ENCODE peak calls at places on chromosomes 12 and 14, in ten cellular contexts. One of them, this sample, is unnamed. For H3K9me3, the result is how much of the 10 kb centered on the place peaks cover.

GRCh38 chr14:39398382-39398781 is 33.9 kb downstream of the FBXO33 start:
- DNase-seq in CD8-positive, alpha-beta memory T cell: no peak
- DNase-seq in neuronal stem cell: no peak
- DNase-seq in body of pancreas: no peak
- DNase-seq in RWPE2: no peak
- DNase-seq in Peyer's patch: no peak
- DNase-seq in CD8-positive, alpha-beta T cell: no peak
- DNase-seq in lung: no peak
- DNase-seq in upper lobe of right lung: no peak
- DNase-seq in endothelial cell of umbilical vein: no peak
- DNase-seq in this sample: no peak

GRCh38 chr12:67926063-67926462 is 63.2 kb upstream of the IFNG-AS1 start:
- DNase-seq in CD8-positive, alpha-beta memory T cell: no peak
- DNase-seq in lung: no peak
- DNase-seq in Peyer's patch: no peak
- DNase-seq in upper lobe of right lung: no peak
- DNase-seq in body of pancreas: no peak
- DNase-seq in RWPE2: no peak
- DNase-seq in CD8-positive, alpha-beta T cell: no peak
- DNase-seq in neuronal stem cell: no peak
- DNase-seq in endothelial cell of umbilical vein: no peak
- DNase-seq in this sample: no peak

GRCh38 chr14:69002069-69002468 is 23.0 kb upstream of the ACTN1 start:
- DNase-seq in CD8-positive, alpha-beta T cell: no peak
- DNase-seq in upper lobe of right lung: no peak
- DNase-seq in Peyer's patch: no peak
- DNase-seq in body of pancreas: peak
- DNase-seq in lung: no peak
- DNase-seq in endothelial cell of umbilical vein: no peak
- DNase-seq in CD8-positive, alpha-beta memory T cell: no peak
- DNase-seq in neuronal stem cell: no peak
- DNase-seq in RWPE2: no peak
- DNase-seq in this sample: peak

GRCh38 chr14:68947802-68948201 is 31.3 kb downstream of the ACTN1 start:
- DNase-seq in neuronal stem cell: no peak
- DNase-seq in lung: no peak
- DNase-seq in CD8-positive, alpha-beta T cell: no peak
- DNase-seq in body of pancreas: peak
- DNase-seq in endothelial cell of umbilical vein: no peak
- DNase-seq in Peyer's patch: no peak
- DNase-seq in RWPE2: no peak
- DNase-seq in upper lobe of right lung: no peak
- DNase-seq in CD8-positive, alpha-beta memory T cell: no peak
- DNase-seq in this sample: no peak

GRCh38 chr12:32605326-32606095 is 73.6 kb upstream of the DNM1L start:
- DNase-seq in upper lobe of right lung: no peak
- DNase-seq in body of pancreas: no peak
- DNase-seq in CD8-positive, alpha-beta memory T cell: no peak
- DNase-seq in RWPE2: no peak
- DNase-seq in CD8-positive, alpha-beta T cell: no peak
- DNase-seq in endothelial cell of umbilical vein: no peak
- DNase-seq in neuronal stem cell: no peak
- DNase-seq in Peyer's patch: no peak
- DNase-seq in lung: no peak
- DNase-seq in this sample: no peak

GRCh38 chr12:6839482-6840201 is 1.1 kb upstream of the GNB3 start:
- DNase-seq in body of pancreas: no peak
- DNase-seq in CD8-positive, alpha-beta memory T cell: no peak
- DNase-seq in RWPE2: no peak
- DNase-seq in neuronal stem cell: no peak
- DNase-seq in upper lobe of right lung: no peak
- DNase-seq in lung: no peak
- DNase-seq in Peyer's patch: peak
- DNase-seq in endothelial cell of umbilical vein: no peak
- DNase-seq in CD8-positive, alpha-beta T cell: no peak
- DNase-seq in this sample: peak

GRCh38 chr14:55160989-55161388 is 30.4 kb downstream of the DLGAP5 start:
- DNase-seq in neuronal stem cell: no peak
- DNase-seq in CD8-positive, alpha-beta T cell: no peak
- DNase-seq in CD8-positive, alpha-beta memory T cell: peak
- DNase-seq in RWPE2: no peak
- DNase-seq in body of pancreas: no peak
- DNase-seq in Peyer's patch: no peak
- DNase-seq in upper lobe of right lung: no peak
- DNase-seq in endothelial cell of umbilical vein: peak
- DNase-seq in lung: no peak
- DNase-seq in this sample: no peak

GRCh38 chr12:117367006-117367638 is 5.7 kb upstream of the NOS1 start:
- DNase-seq in Peyer's patch: peak
- DNase-seq in CD8-positive, alpha-beta T cell: peak
- DNase-seq in lung: peak
- DNase-seq in RWPE2: no peak
- DNase-seq in neuronal stem cell: peak
- DNase-seq in body of pancreas: peak
- DNase-seq in CD8-positive, alpha-beta memory T cell: no peak
- DNase-seq in upper lobe of right lung: no peak
- DNase-seq in endothelial cell of umbilical vein: peak
- DNase-seq in this sample: peak

GRCh38 chr14:56474419-56475022 is 105.1 kb upstream of the TMEM260 start:
- DNase-seq in CD8-positive, alpha-beta memory T cell: no peak
- DNase-seq in upper lobe of right lung: no peak
- DNase-seq in CD8-positive, alpha-beta T cell: no peak
- DNase-seq in endothelial cell of umbilical vein: peak
- DNase-seq in neuronal stem cell: peak
- DNase-seq in lung: no peak
- DNase-seq in body of pancreas: no peak
- DNase-seq in Peyer's patch: no peak
- DNase-seq in RWPE2: no peak
- DNase-seq in this sample: no peak

GRCh38 chr14:69713976-69714716 is 52.8 kb upstream of the SRSF5 start:
- DNase-seq in neuronal stem cell: no peak
- DNase-seq in RWPE2: no peak
- DNase-seq in CD8-positive, alpha-beta T cell: no peak
- DNase-seq in endothelial cell of umbilical vein: peak
- DNase-seq in upper lobe of right lung: no peak
- DNase-seq in CD8-positive, alpha-beta memory T cell: no peak
- DNase-seq in lung: no peak
- DNase-seq in body of pancreas: no peak
- DNase-seq in Peyer's patch: no peak
- DNase-seq in this sample: no peak

GRCh38 chr12:114192013-114192412 is 213.9 kb downstream of the TBX5 start:
- DNase-seq in CD8-positive, alpha-beta memory T cell: no peak
- DNase-seq in upper lobe of right lung: no peak
- DNase-seq in Peyer's patch: no peak
- DNase-seq in endothelial cell of umbilical vein: no peak
- DNase-seq in body of pancreas: no peak
- DNase-seq in RWPE2: no peak
- DNase-seq in CD8-positive, alpha-beta T cell: no peak
- DNase-seq in neuronal stem cell: no peak
- DNase-seq in lung: no peak
- DNase-seq in this sample: no peak

GRCh38 chr12:96271469-96272199 is 77.5 kb downstream of the ELK3 start:
- DNase-seq in CD8-positive, alpha-beta T cell: no peak
- DNase-seq in lung: no peak
- DNase-seq in endothelial cell of umbilical vein: no peak
- DNase-seq in upper lobe of right lung: no peak
- DNase-seq in CD8-positive, alpha-beta memory T cell: no peak
- DNase-seq in neuronal stem cell: no peak
- DNase-seq in RWPE2: no peak
- DNase-seq in body of pancreas: no peak
- DNase-seq in Peyer's patch: no peak
- DNase-seq in this sample: no peak

GRCh38 chr14:90600619-90601018 is 203.8 kb downstream of the CALM1 start:
- DNase-seq in RWPE2: no peak
- DNase-seq in body of pancreas: no peak
- DNase-seq in Peyer's patch: no peak
- DNase-seq in CD8-positive, alpha-beta memory T cell: no peak
- DNase-seq in lung: no peak
- DNase-seq in neuronal stem cell: no peak
- DNase-seq in upper lobe of right lung: no peak
- DNase-seq in endothelial cell of umbilical vein: no peak
- DNase-seq in CD8-positive, alpha-beta T cell: no peak
- DNase-seq in this sample: no peak

GRCh38 chr12:6824085-6824800 is 2.6 kb downstream of the GPR162 start:
- DNase-seq in endothelial cell of umbilical vein: no peak
- DNase-seq in Peyer's patch: no peak
- DNase-seq in RWPE2: no peak
- DNase-seq in CD8-positive, alpha-beta T cell: no peak
- DNase-seq in body of pancreas: no peak
- DNase-seq in lung: no peak
- DNase-seq in neuronal stem cell: no peak
- DNase-seq in CD8-positive, alpha-beta memory T cell: no peak
- DNase-seq in upper lobe of right lung: no peak
- DNase-seq in this sample: no peak

GRCh38 chr12:121443911-121444841 is 44.3 kb downstream of the RNF34 start:
- DNase-seq in CD8-positive, alpha-beta T cell: no peak
- DNase-seq in upper lobe of right lung: no peak
- DNase-seq in lung: no peak
- DNase-seq in body of pancreas: no peak
- DNase-seq in RWPE2: no peak
- DNase-seq in Peyer's patch: no peak
- DNase-seq in CD8-positive, alpha-beta memory T cell: no peak
- DNase-seq in neuronal stem cell: no peak
- DNase-seq in endothelial cell of umbilical vein: no peak
- DNase-seq in this sample: no peak

DNA sequence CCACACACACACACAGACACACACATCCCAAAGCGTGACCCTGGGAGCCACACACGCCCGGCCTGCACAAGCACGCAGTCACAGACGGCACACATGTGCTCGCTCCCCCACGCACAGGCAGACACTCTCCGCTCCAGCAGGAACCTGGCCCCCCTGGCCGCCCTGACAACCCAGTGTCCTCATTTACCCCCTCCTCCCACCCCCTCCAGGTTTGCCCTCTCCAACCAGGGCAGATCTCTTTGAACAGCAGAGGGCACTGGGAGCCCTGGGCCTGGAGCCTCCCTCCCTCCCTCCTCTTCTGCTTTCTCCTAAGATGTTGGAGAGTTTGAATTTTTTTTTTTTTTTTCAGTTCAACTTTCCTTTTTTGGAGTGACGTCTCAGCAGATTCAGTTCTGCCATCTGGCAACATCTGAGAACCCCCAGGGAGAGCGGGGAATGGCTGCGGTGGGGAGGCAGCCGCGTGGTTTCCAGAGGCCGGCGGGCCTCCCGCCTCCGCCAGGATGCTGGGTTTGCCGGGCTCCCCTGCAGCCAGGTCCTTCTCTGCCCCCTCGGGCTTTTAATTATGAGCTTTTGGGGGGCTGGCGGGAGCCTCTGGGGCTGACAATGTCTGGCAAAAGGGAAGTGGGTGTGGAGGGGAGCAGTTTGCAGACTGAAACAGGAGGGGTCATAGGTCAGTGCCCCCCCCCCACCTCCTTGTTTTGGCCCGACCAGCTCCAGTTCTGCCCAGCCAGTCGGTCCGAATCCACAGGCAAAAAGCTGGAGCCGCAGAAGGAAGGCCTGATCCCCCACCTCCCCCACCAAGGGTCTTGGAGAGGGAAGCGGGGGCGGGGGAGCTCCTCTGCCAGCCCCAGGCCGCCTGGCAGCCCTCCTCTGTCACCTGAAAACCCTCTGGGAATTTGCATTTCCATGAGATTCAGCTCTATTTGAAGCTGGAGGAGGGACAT is 1.3 kb upstream of the NCOR2 start:
- DNase-seq in body of pancreas: peak
- DNase-seq in Peyer's patch: peak
- DNase-seq in CD8-positive, alpha-beta T cell: no peak
- DNase-seq in RWPE2: no peak
- DNase-seq in neuronal stem cell: no peak
- DNase-seq in lung: peak
- DNase-seq in endothelial cell of umbilical vein: no peak
- DNase-seq in CD8-positive, alpha-beta memory T cell: no peak
- DNase-seq in upper lobe of right lung: peak
- DNase-seq in this sample: peak
- H3K4me3 ChIP-seq in body of pancreas: no peak
- H3K4me3 ChIP-seq in Peyer's patch: peak
- H3K4me3 ChIP-seq in CD8-positive, alpha-beta T cell: no peak
- H3K4me3 ChIP-seq in RWPE2: no peak
- H3K4me3 ChIP-seq in neuronal stem cell: no peak
- H3K4me3 ChIP-seq in lung: no peak
- H3K4me3 ChIP-seq in endothelial cell of umbilical vein: no peak
- H3K4me3 ChIP-seq in CD8-positive, alpha-beta memory T cell: no peak
- H3K4me3 ChIP-seq in upper lobe of right lung: no peak
- H3K4me3 ChIP-seq in this sample: no peak

GRCh38 chr14:20190596-20190995 is at the start of gene OR11G2:
- DNase-seq in endothelial cell of umbilical vein: no peak
- DNase-seq in CD8-positive, alpha-beta memory T cell: no peak
- DNase-seq in neuronal stem cell: no peak
- DNase-seq in CD8-positive, alpha-beta T cell: no peak
- DNase-seq in body of pancreas: no peak
- DNase-seq in RWPE2: no peak
- DNase-seq in Peyer's patch: no peak
- DNase-seq in lung: no peak
- DNase-seq in upper lobe of right lung: no peak
- DNase-seq in this sample: no peak
- H3K9me3 ChIP-seq in endothelial cell of umbilical vein: under half
- H3K9me3 ChIP-seq in CD8-positive, alpha-beta memory T cell: under half
- H3K9me3 ChIP-seq in neuronal stem cell: under half
- H3K9me3 ChIP-seq in CD8-positive, alpha-beta T cell: under half
- H3K9me3 ChIP-seq in body of pancreas: under half
- H3K9me3 ChIP-seq in RWPE2: under half
- H3K9me3 ChIP-seq in Peyer's patch: under half
- H3K9me3 ChIP-seq in lung: under half
- H3K9me3 ChIP-seq in upper lobe of right lung: under half
- H3K9me3 ChIP-seq in this sample: half or more

GRCh38 chr14:50035214-50035613 is 81.2 kb downstream of the VCPKMT start:
- DNase-seq in endothelial cell of umbilical vein: no peak
- DNase-seq in upper lobe of right lung: no peak
- DNase-seq in neuronal stem cell: no peak
- DNase-seq in CD8-positive, alpha-beta memory T cell: no peak
- DNase-seq in CD8-positive, alpha-beta T cell: no peak
- DNase-seq in body of pancreas: no peak
- DNase-seq in Peyer's patch: no peak
- DNase-seq in lung: no peak
- DNase-seq in RWPE2: no peak
- DNase-seq in this sample: no peak
- H3K27ac ChIP-seq in endothelial cell of umbilical vein: no peak
- H3K27ac ChIP-seq in upper lobe of right lung: no peak
- H3K27ac ChIP-seq in neuronal stem cell: no peak
- H3K27ac ChIP-seq in CD8-positive, alpha-beta memory T cell: no peak
- H3K27ac ChIP-seq in CD8-positive, alpha-beta T cell: no peak
- H3K27ac ChIP-seq in body of pancreas: no peak
- H3K27ac ChIP-seq in Peyer's patch: no peak
- H3K27ac ChIP-seq in lung: no peak
- H3K27ac ChIP-seq in RWPE2: peak
- H3K27ac ChIP-seq in this sample: no peak

GRCh38 chr12:52073531-52073950 is 3.8 kb downstream of the ATG101 start:
- DNase-seq in CD8-positive, alpha-beta memory T cell: no peak
- DNase-seq in CD8-positive, alpha-beta T cell: no peak
- DNase-seq in upper lobe of right lung: no peak
- DNase-seq in Peyer's patch: no peak
- DNase-seq in body of pancreas: no peak
- DNase-seq in endothelial cell of umbilical vein: no peak
- DNase-seq in neuronal stem cell: no peak
- DNase-seq in RWPE2: no peak
- DNase-seq in lung: no peak
- DNase-seq in this sample: no peak
- H3K4me3 ChIP-seq in CD8-positive, alpha-beta memory T cell: no peak
- H3K4me3 ChIP-seq in CD8-positive, alpha-beta T cell: no peak
- H3K4me3 ChIP-seq in upper lobe of right lung: no peak
- H3K4me3 ChIP-seq in Peyer's patch: no peak
- H3K4me3 ChIP-seq in body of pancreas: no peak
- H3K4me3 ChIP-seq in endothelial cell of umbilical vein: no peak
- H3K4me3 ChIP-seq in neuronal stem cell: no peak
- H3K4me3 ChIP-seq in RWPE2: no peak
- H3K4me3 ChIP-seq in lung: no peak
- H3K4me3 ChIP-seq in this sample: no peak

GRCh38 chr12:3016191-3016590 is 57.0 kb downstream of the TEAD4 start:
- DNase-seq in upper lobe of right lung: no peak
- DNase-seq in neuronal stem cell: no peak
- DNase-seq in endothelial cell of umbilical vein: no peak
- DNase-seq in body of pancreas: no peak
- DNase-seq in RWPE2: no peak
- DNase-seq in CD8-positive, alpha-beta T cell: no peak
- DNase-seq in lung: no peak
- DNase-seq in Peyer's patch: no peak
- DNase-seq in CD8-positive, alpha-beta memory T cell: no peak
- DNase-seq in this sample: no peak
- H3K9me3 ChIP-seq in upper lobe of right lung: under half
- H3K9me3 ChIP-seq in neuronal stem cell: under half
- H3K9me3 ChIP-seq in endothelial cell of umbilical vein: under half
- H3K9me3 ChIP-seq in body of pancreas: under half
- H3K9me3 ChIP-seq in RWPE2: under half
- H3K9me3 ChIP-seq in CD8-positive, alpha-beta T cell: under half
- H3K9me3 ChIP-seq in lung: under half
- H3K9me3 ChIP-seq in Peyer's patch: under half
- H3K9me3 ChIP-seq in CD8-positive, alpha-beta memory T cell: under half
- H3K9me3 ChIP-seq in this sample: under half